ENCODE peak calls at places on chromosome 18, in seven cellular contexts. O is IMR-90; X is fibroblast of mammary gland; G is cardiac fibroblast; N is chondrocyte; Q is smooth muscle cell of the brain vasculature; J is CD8-positive, alpha-beta memory T cell. I is an unnamed sample.

GRCh38 chr18:49212819-49213218 is 247.6 kb downstream of the DYM start:
- DNase-seq in N (no peak), Q (peak), J (no peak), O (peak), G (peak), X (peak), I (no peak)

GRCh38 chr18:41599529-41599928 is 355.5 kb upstream of the PIK3C3 start:
- DNase-seq in G (no peak), O (no peak), N (no peak), Q (no peak), J (no peak), X (no peak), I (no peak)

GRCh38 chr18:62938006-62938405 is 222.7 kb downstream of the PHLPP1 start:
- DNase-seq in N (no peak), X (peak), J (no peak), G (peak), Q (no peak), O (peak), I (no peak)

GRCh38 chr18:61127714-61128485 is 205.3 kb upstream of the CDH20 start:
- DNase-seq in O (no peak), J (no peak), G (no peak), N (no peak), Q (no peak), X (no peak), I (no peak)

GRCh38 chr18:48790869-48791635 is 159.7 kb downstream of the SMAD7 start:
- DNase-seq in Q (no peak), G (no peak), N (peak), O (no peak), J (no peak), X (no peak), I (no peak)

GRCh38 chr18:21484851-21485636 is 115.5 kb downstream of the ESCO1 start:
- DNase-seq in J (no peak), O (peak), Q (no peak), N (no peak), X (peak), G (peak), I (no peak)

GRCh38 chr18:23943104-23943503 is 71.5 kb upstream of the TTC39C start:
- DNase-seq in Q (no peak), X (no peak), N (no peak), J (no peak), O (no peak), G (no peak), I (no peak)

GRCh38 chr18:79442508-79443221 is 46.9 kb downstream of the NFATC1 start:
- DNase-seq in Q (no peak), G (peak), O (no peak), X (peak), N (no peak), J (no peak), I (no peak)

GRCh38 chr18:11387880-11388279 is 221.5 kb upstream of the SLC35G4 start:
- DNase-seq in Q (peak), X (peak), N (no peak), G (peak), O (peak), J (no peak), I (no peak)

GRCh38 chr18:46264255-46264654 is 160.1 kb downstream of the HAUS1 start:
- DNase-seq in G (peak), Q (no peak), O (no peak), J (no peak), N (no peak), X (peak), I (no peak)

I was measured in type B pancreatic cell.